ENCODE peak calls at places on chromosomes 12 and 14, in nine cellular contexts. One of them, this sample, is unnamed.

GRCh38 chr12:52344111-52344510 is 22.9 kb upstream of the KRT83 start:
- DNase-seq in GM10248: no peak
- DNase-seq in body of pancreas: no peak
- DNase-seq in choroid plexus epithelial cell: no peak
- DNase-seq in fibroblast of mammary gland: no peak
- DNase-seq in transverse colon: no peak
- DNase-seq in CD4-positive, alpha-beta T cell: no peak
- DNase-seq in upper lobe of right lung: no peak
- DNase-seq in glutamatergic neuron: no peak
- DNase-seq in this sample: no peak

GRCh38 chr12:1103051-1103450 is 112.0 kb downstream of the ERC1 start:
- DNase-seq in GM10248: no peak
- DNase-seq in body of pancreas: no peak
- DNase-seq in choroid plexus epithelial cell: no peak
- DNase-seq in fibroblast of mammary gland: no peak
- DNase-seq in transverse colon: no peak
- DNase-seq in CD4-positive, alpha-beta T cell: no peak
- DNase-seq in upper lobe of right lung: no peak
- DNase-seq in glutamatergic neuron: no peak
- DNase-seq in this sample: no peak

GRCh38 chr14:104135121-104135903 is 3.1 kb upstream of the KIF26A start:
- DNase-seq in GM10248: no peak
- DNase-seq in body of pancreas: no peak
- DNase-seq in choroid plexus epithelial cell: peak; percentile 43
- DNase-seq in fibroblast of mammary gland: peak; percentile 14
- DNase-seq in transverse colon: no peak
- DNase-seq in CD4-positive, alpha-beta T cell: no peak
- DNase-seq in upper lobe of right lung: peak; percentile 65
- DNase-seq in glutamatergic neuron: peak; percentile 80
- DNase-seq in this sample: no peak

GRCh38 chr14:105499256-105500035 is 8.4 kb downstream of the TEDC1 start:
- DNase-seq in GM10248: no peak
- DNase-seq in body of pancreas: no peak
- DNase-seq in choroid plexus epithelial cell: no peak
- DNase-seq in fibroblast of mammary gland: no peak
- DNase-seq in transverse colon: no peak
- DNase-seq in CD4-positive, alpha-beta T cell: no peak
- DNase-seq in upper lobe of right lung: no peak
- DNase-seq in glutamatergic neuron: peak; percentile 52
- DNase-seq in this sample: no peak

GRCh38 chr12:102408487-102409297 is 71.7 kb downstream of the IGF1 start:
- DNase-seq in GM10248: no peak
- DNase-seq in body of pancreas: no peak
- DNase-seq in choroid plexus epithelial cell: no peak
- DNase-seq in fibroblast of mammary gland: no peak
- DNase-seq in transverse colon: no peak
- DNase-seq in CD4-positive, alpha-beta T cell: no peak
- DNase-seq in upper lobe of right lung: no peak
- DNase-seq in glutamatergic neuron: no peak
- DNase-seq in this sample: no peak

GRCh38 chr14:59239030-59239429 is 50.6 kb downstream of the DAAM1 start:
- DNase-seq in GM10248: no peak
- DNase-seq in body of pancreas: no peak
- DNase-seq in choroid plexus epithelial cell: no peak
- DNase-seq in fibroblast of mammary gland: no peak
- DNase-seq in transverse colon: no peak
- DNase-seq in CD4-positive, alpha-beta T cell: no peak
- DNase-seq in upper lobe of right lung: no peak
- DNase-seq in glutamatergic neuron: no peak
- DNase-seq in this sample: no peak

GRCh38 chr12:94169495-94169894 is 21.1 kb downstream of the PLXNC1 start:
- DNase-seq in GM10248: no peak
- DNase-seq in body of pancreas: no peak
- DNase-seq in choroid plexus epithelial cell: no peak
- DNase-seq in fibroblast of mammary gland: no peak
- DNase-seq in transverse colon: no peak
- DNase-seq in CD4-positive, alpha-beta T cell: no peak
- DNase-seq in upper lobe of right lung: no peak
- DNase-seq in glutamatergic neuron: no peak
- DNase-seq in this sample: no peak

GRCh38 chr14:100330396-100330931 is 7.3 kb downstream of the SLC25A47 start:
- DNase-seq in GM10248: no peak
- DNase-seq in body of pancreas: no peak
- DNase-seq in choroid plexus epithelial cell: no peak
- DNase-seq in fibroblast of mammary gland: no peak
- DNase-seq in transverse colon: no peak
- DNase-seq in CD4-positive, alpha-beta T cell: no peak
- DNase-seq in upper lobe of right lung: no peak
- DNase-seq in glutamatergic neuron: no peak
- DNase-seq in this sample: no peak

GRCh38 chr12:49585477-49586445 is 17.8 kb upstream of the MCRS1 start:
- DNase-seq in GM10248: no peak
- DNase-seq in body of pancreas: no peak
- DNase-seq in choroid plexus epithelial cell: no peak
- DNase-seq in fibroblast of mammary gland: no peak
- DNase-seq in transverse colon: no peak
- DNase-seq in CD4-positive, alpha-beta T cell: no peak
- DNase-seq in upper lobe of right lung: no peak
- DNase-seq in glutamatergic neuron: no peak
- DNase-seq in this sample: no peak

GRCh38 chr14:32826404-32827082 is 112.1 kb upstream of the NPAS3 start:
- DNase-seq in GM10248: no peak
- DNase-seq in body of pancreas: no peak
- DNase-seq in choroid plexus epithelial cell: peak; percentile 65
- DNase-seq in fibroblast of mammary gland: peak; percentile 49
- DNase-seq in transverse colon: no peak
- DNase-seq in CD4-positive, alpha-beta T cell: no peak
- DNase-seq in upper lobe of right lung: no peak
- DNase-seq in glutamatergic neuron: no peak
- DNase-seq in this sample: no peak

GRCh38 chr14:36662543-36663403 is 1.1 kb downstream of the PAX9 start:
- DNase-seq in GM10248: peak; percentile 11
- DNase-seq in body of pancreas: no peak
- DNase-seq in choroid plexus epithelial cell: peak; percentile 5
- DNase-seq in fibroblast of mammary gland: peak; percentile 12
- DNase-seq in transverse colon: no peak
- DNase-seq in CD4-positive, alpha-beta T cell: no peak
- DNase-seq in upper lobe of right lung: no peak
- DNase-seq in glutamatergic neuron: peak; percentile 52
- DNase-seq in this sample: peak; percentile 28

GRCh38 chr12:119008691-119009221 is 27.4 kb downstream of the SRRM4 start:
- DNase-seq in GM10248: no peak
- DNase-seq in body of pancreas: no peak
- DNase-seq in choroid plexus epithelial cell: no peak
- DNase-seq in fibroblast of mammary gland: no peak
- DNase-seq in transverse colon: no peak
- DNase-seq in CD4-positive, alpha-beta T cell: no peak
- DNase-seq in upper lobe of right lung: no peak
- DNase-seq in glutamatergic neuron: peak; percentile 92
- DNase-seq in this sample: no peak

GRCh38 chr14:53663709-53664108 is 292.9 kb downstream of the BMP4 start:
- DNase-seq in GM10248: no peak
- DNase-seq in body of pancreas: peak; percentile 9
- DNase-seq in choroid plexus epithelial cell: peak; percentile 7
- DNase-seq in fibroblast of mammary gland: peak; percentile 9
- DNase-seq in transverse colon: peak; percentile 11
- DNase-seq in CD4-positive, alpha-beta T cell: no peak
- DNase-seq in upper lobe of right lung: no peak
- DNase-seq in glutamatergic neuron: peak; percentile 56
- DNase-seq in this sample: no peak

DNA sequence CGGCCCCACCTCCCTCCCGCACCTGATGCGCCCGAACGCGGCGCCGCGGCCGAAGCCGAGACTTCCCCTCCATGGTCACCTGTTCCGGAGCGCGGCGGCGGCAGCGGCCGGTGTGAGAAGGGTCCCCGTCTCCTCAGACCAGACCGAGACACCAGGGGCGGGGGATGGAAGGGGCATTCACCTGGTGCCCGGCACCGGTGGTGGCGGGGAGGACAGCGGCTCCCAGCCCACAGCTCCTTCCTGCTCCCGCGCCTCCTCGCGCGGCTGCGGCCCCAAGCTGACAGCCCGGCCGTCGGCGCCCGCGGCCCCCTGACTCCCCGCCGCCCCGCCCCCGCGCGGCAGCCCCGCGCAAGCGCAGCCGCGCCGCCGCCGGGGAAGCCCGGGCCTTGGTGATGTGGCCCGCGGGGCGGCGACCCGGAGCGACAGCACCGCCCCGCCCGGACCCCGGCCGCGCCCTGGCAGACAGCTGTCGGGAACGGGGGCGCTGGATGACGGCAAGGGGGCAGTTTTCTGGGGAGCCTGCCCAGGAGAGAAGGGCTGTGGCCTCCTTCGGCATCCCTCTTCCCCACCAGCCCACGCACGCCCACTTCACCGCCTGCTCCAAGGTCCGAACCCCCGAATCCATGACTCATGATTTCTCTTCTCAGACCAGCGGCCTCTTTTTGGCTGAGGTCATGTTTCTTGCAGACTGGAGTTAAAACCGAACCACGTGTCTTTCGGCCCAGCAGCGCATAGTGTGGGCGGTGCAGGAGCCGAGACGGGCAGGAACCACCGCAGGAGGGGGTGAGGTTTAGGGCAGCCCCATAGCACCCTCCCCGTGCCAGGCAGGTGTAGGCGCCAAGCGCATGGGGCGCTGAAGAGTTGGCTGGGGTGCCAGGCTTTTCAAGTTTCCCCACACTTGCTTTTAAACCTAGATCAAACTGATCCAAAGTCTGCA is at the start of gene SLC41A2:
- DNase-seq in GM10248: peak; percentile 93
- DNase-seq in body of pancreas: peak; percentile 95
- DNase-seq in choroid plexus epithelial cell: peak; percentile 94
- DNase-seq in fibroblast of mammary gland: peak; percentile 96
- DNase-seq in transverse colon: peak; percentile 88
- DNase-seq in CD4-positive, alpha-beta T cell: peak; percentile 60
- DNase-seq in upper lobe of right lung: peak; percentile 92
- DNase-seq in glutamatergic neuron: peak; percentile 82
- DNase-seq in this sample: peak; percentile 72
- TF ChIP-seq CTCF in GM10248: peak; percentile 15
- TF ChIP-seq CTCF in body of pancreas: peak; percentile 50
- TF ChIP-seq CTCF in choroid plexus epithelial cell: peak; percentile 10
- TF ChIP-seq CTCF in fibroblast of mammary gland: no peak
- TF ChIP-seq CTCF in transverse colon: peak; percentile 33
- TF ChIP-seq CTCF in CD4-positive, alpha-beta T cell: peak; percentile 19
- TF ChIP-seq CTCF in upper lobe of right lung: no peak
- TF ChIP-seq CTCF in glutamatergic neuron: peak; percentile 53
- TF ChIP-seq CTCF in this sample: no peak

DNA sequence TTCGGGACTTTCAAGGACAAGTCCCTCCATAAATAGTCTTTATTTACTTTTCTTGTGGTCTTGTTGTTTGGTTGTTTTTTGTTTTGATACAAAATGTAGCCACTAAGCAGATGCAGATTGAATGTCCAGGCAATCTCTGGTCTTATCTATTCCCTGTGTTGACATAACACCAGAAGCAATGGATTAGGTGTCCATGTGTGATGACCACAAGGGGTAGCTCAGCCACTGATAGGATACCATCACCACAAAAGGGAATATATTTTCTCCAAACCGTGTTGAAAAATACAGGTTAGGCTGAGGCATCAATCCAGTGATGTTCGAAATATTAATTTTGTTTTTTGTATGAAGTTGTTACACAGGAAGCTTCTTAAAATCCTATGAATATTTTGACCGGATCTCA is 196.3 kb downstream of the EPS8 start:
- DNase-seq in GM10248: no peak
- DNase-seq in body of pancreas: no peak
- DNase-seq in choroid plexus epithelial cell: peak; percentile 47
- DNase-seq in fibroblast of mammary gland: peak; percentile 44
- DNase-seq in transverse colon: no peak
- DNase-seq in CD4-positive, alpha-beta T cell: no peak
- DNase-seq in upper lobe of right lung: no peak
- DNase-seq in glutamatergic neuron: no peak
- DNase-seq in this sample: no peak
- TF ChIP-seq CTCF in GM10248: no peak
- TF ChIP-seq CTCF in body of pancreas: no peak
- TF ChIP-seq CTCF in choroid plexus epithelial cell: peak; percentile 43
- TF ChIP-seq CTCF in fibroblast of mammary gland: peak; percentile 36
- TF ChIP-seq CTCF in transverse colon: no peak
- TF ChIP-seq CTCF in CD4-positive, alpha-beta T cell: no peak
- TF ChIP-seq CTCF in upper lobe of right lung: no peak
- TF ChIP-seq CTCF in glutamatergic neuron: no peak
- TF ChIP-seq CTCF in this sample: no peak

DNA sequence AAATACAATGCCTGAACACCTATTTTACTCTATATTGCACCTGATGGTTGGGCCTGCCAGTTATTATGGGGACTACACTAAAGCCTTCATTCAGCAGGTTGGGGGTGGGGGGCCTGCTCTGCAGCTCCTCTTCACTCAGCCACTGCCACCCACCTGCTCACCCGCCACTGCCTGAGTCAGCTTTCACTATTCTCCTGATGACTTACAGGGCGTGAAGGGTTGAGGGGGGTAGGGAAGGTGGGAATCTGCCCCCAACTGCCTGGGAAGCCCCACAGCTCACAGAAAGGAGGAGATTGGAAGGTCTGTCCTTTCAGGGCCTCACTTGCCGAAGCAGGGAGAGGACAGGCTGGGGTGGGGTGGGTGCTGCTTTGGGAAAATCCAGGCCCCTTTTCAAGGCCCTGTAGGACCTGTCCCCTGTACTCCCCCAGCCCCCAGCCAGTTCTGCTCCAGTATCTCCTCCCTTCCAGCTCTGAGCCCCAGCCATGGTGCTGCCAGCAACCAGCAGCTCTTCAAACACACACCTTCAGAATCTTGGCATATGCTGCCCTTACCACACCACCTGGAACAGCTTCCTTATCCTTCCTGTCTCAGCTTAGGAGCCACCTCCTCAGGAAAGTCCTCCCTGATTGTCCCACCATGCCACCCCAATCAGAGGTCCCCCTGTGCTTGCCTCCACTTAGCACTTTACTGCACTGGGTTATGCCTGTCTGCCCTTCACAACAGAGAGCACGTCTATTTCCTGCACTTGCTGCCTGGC is 33.1 kb downstream of the IRF2BPL start:
- DNase-seq in GM10248: no peak
- DNase-seq in body of pancreas: peak; percentile 42
- DNase-seq in choroid plexus epithelial cell: no peak
- DNase-seq in fibroblast of mammary gland: no peak
- DNase-seq in transverse colon: no peak
- DNase-seq in CD4-positive, alpha-beta T cell: no peak
- DNase-seq in upper lobe of right lung: no peak
- DNase-seq in glutamatergic neuron: no peak
- DNase-seq in this sample: no peak
- TF ChIP-seq CTCF in GM10248: no peak
- TF ChIP-seq CTCF in body of pancreas: no peak
- TF ChIP-seq CTCF in choroid plexus epithelial cell: no peak
- TF ChIP-seq CTCF in fibroblast of mammary gland: no peak
- TF ChIP-seq CTCF in transverse colon: no peak
- TF ChIP-seq CTCF in CD4-positive, alpha-beta T cell: no peak
- TF ChIP-seq CTCF in upper lobe of right lung: no peak
- TF ChIP-seq CTCF in glutamatergic neuron: no peak
- TF ChIP-seq CTCF in this sample: no peak

DNA sequence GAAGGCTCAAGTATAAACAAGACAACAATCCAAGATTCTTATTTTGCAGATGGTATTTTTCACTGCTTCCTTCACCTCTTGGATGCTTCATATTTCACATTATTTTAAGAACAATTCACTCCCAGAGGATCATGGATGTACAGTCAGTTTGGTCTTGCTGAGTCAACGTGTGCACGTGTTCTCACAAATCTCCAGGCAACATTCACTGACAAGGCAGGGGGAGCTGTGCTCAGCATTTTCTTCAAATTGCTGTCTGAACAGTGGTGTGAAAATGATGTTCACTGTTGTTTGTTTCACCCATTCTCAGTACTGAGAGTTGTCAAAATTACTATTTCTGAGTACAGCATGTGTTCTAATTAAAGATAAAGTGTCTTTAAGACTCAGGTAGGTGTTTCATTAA is 118.3 kb upstream of the SLC38A4 start:
- DNase-seq in GM10248: no peak
- DNase-seq in body of pancreas: peak; percentile 12
- DNase-seq in choroid plexus epithelial cell: peak; percentile 89
- DNase-seq in fibroblast of mammary gland: peak; percentile 81
- DNase-seq in transverse colon: no peak
- DNase-seq in CD4-positive, alpha-beta T cell: no peak
- DNase-seq in upper lobe of right lung: no peak
- DNase-seq in glutamatergic neuron: no peak
- DNase-seq in this sample: no peak
- TF ChIP-seq CTCF in GM10248: no peak
- TF ChIP-seq CTCF in body of pancreas: no peak
- TF ChIP-seq CTCF in choroid plexus epithelial cell: peak; percentile 71
- TF ChIP-seq CTCF in fibroblast of mammary gland: peak; percentile 43
- TF ChIP-seq CTCF in transverse colon: no peak
- TF ChIP-seq CTCF in CD4-positive, alpha-beta T cell: no peak
- TF ChIP-seq CTCF in upper lobe of right lung: no peak
- TF ChIP-seq CTCF in glutamatergic neuron: no peak
- TF ChIP-seq CTCF in this sample: no peak